ENCODE peak calls at places on chromosomes 13 and 19, in ten cellular contexts. G, I, Z, T, N, U, X, V, F and R are unnamed samples.

GRCh38 chr19:28074773-28075172 is 1138.2 kb downstream of the UQCRFS1 start:
- DNase-seq in V (no peak), T (no peak), Z (no peak), G (no peak), X (no peak), U (no peak), F (no peak), N (no peak), I (no peak), R (no peak)

GRCh38 chr13:40102854-40103253 is 447.4 kb downstream of the COG6 start:
- DNase-seq in V (no peak), T (no peak), Z (peak; percentile 52), X (no peak), U (peak; percentile 90), N (no peak), F (no peak), G (peak; percentile 94), I (no peak), R (peak; percentile 53)

GRCh38 chr19:48117515-48118330 is 7.1 kb upstream of the PLA2G4C start:
- DNase-seq in X (no peak), T (no peak), N (no peak), I (no peak), G (no peak), F (no peak), Z (no peak), U (no peak), V (no peak), R (no peak)

GRCh38 chr19:17605761-17606745 is 50.6 kb downstream of the COLGALT1 start:
- DNase-seq in T (peak; percentile 70), U (peak; percentile 38), Z (peak; percentile 59), G (peak; percentile 65), V (peak; percentile 72), I (peak; percentile 64), N (peak; percentile 44), F (peak; percentile 63), X (peak; percentile 72), R (peak; percentile 70)

GRCh38 chr19:40642062-40642706 is 41.0 kb downstream of the LTBP4 start:
- DNase-seq in T (no peak), I (no peak), X (no peak), Z (no peak), U (no peak), G (no peak), F (no peak), N (no peak), V (no peak), R (no peak)

GRCh38 chr13:33150146-33150545 is 133.9 kb downstream of the KL start:
- DNase-seq in F (peak; percentile 34), Z (no peak), G (peak; percentile 46), U (no peak), X (no peak), T (peak; percentile 18), N (no peak), V (no peak), I (no peak), R (peak; percentile 71)

GRCh38 chr19:23996549-23996948 is 81.9 kb downstream of the ZNF726 start:
- DNase-seq in N (no peak), I (no peak), F (no peak), Z (no peak), G (peak; percentile 19), U (no peak), V (no peak), X (no peak), T (no peak), R (no peak)

GRCh38 chr19:41555752-41556151 is 20.2 kb upstream of the CEACAM21 start:
- DNase-seq in X (no peak), T (no peak), V (no peak), Z (no peak), U (no peak), N (no peak), G (no peak), F (no peak), I (no peak), R (no peak)

GRCh38 chr19:32599736-32600157 is 18.8 kb downstream of the PDCD5 start:
- DNase-seq in G (peak; percentile 76), I (no peak), T (peak; percentile 32), V (peak; percentile 25), Z (no peak), F (peak; percentile 74), U (no peak), X (no peak), N (peak; percentile 18), R (peak; percentile 74)

GRCh38 chr13:112722433-112723250 is 32.8 kb downstream of the ATP11A start:
- DNase-seq in N (peak; percentile 75), Z (peak; percentile 79), I (no peak), U (peak; percentile 41), T (peak; percentile 84), X (no peak), G (peak; percentile 66), F (peak; percentile 87), V (no peak), R (peak; percentile 93)

GRCh38 chr13:45823583-45823982 is 28.0 kb downstream of the SIAH3 start:
- DNase-seq in X (no peak), V (no peak), T (no peak), Z (no peak), F (no peak), G (no peak), N (no peak), I (no peak), U (no peak), R (no peak)

GRCh38 chr13:20988033-20988908 is 73.1 kb downstream of the LATS2 start:
- DNase-seq in G (no peak), U (no peak), N (no peak), X (no peak), Z (no peak), F (no peak), I (no peak), T (no peak), V (no peak), R (no peak)

GRCh38 chr19:45100797-45101196 is 7.8 kb downstream of the PPP1R37 start:
- DNase-seq in U (no peak), I (no peak), Z (no peak), F (peak; percentile 33), V (no peak), N (no peak), X (no peak), G (peak; percentile 47), T (no peak), R (peak; percentile 51)

GRCh38 chr13:74070065-74070464 is 64.1 kb downstream of the KLF12 start:
- DNase-seq in Z (no peak), T (no peak), V (no peak), F (no peak), X (no peak), G (no peak), N (no peak), U (no peak), I (no peak), R (no peak)

GRCh38 chr19:45171211-45171623 is 6.8 kb downstream of the TRAPPC6A start:
- DNase-seq in I (no peak), N (peak; percentile 28), G (no peak), T (no peak), X (no peak), V (no peak), F (no peak), U (no peak), Z (no peak), R (peak; percentile 25)

GRCh38 chr13:66657165-66657895 is 572.8 kb downstream of the PCDH9 start:
- DNase-seq in I (no peak), T (peak; percentile 52), Z (peak; percentile 80), G (peak; percentile 99), N (peak; percentile 38), U (peak; percentile 93), F (peak; percentile 88), V (no peak), X (peak; percentile 25), R (peak; percentile 83)

DNA sequence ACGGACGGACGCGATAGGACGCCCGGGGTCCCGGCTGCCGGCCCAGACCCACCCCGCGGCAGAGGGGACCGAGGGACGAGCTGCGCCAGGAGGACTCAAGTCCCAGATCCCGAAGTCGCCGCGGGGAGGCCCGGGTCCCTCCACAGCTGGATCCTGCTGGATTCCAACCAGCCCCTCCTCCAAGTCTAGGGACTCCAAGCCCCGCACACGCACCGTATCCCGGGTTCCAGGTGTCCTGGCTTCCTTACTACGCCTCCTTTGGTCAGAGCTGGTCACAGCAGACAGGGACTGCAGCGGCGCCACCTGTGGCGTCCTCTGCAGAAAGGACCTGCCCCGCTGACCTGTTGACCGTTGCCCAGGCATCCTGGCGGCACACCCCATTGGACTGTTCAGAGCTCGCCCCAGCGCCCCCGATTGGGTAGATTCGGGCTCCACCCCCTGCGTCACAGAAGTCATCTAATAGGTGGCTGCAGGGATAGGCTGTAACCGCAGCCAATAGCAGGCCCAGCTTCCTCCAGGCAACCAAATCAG is 29.0 kb upstream of the ZNF709 start:
- DNase-seq in G (no peak), V (no peak), I (no peak), U (no peak), F (no peak), T (peak; percentile 37), X (no peak), Z (no peak), N (no peak), R (no peak)
- TF ChIP-seq CTCF in G (no peak), V (no peak), I (no peak), U (no peak), F (no peak), T (peak; percentile 22), X (no peak), Z (no peak), N (no peak), R (no peak)

DNA sequence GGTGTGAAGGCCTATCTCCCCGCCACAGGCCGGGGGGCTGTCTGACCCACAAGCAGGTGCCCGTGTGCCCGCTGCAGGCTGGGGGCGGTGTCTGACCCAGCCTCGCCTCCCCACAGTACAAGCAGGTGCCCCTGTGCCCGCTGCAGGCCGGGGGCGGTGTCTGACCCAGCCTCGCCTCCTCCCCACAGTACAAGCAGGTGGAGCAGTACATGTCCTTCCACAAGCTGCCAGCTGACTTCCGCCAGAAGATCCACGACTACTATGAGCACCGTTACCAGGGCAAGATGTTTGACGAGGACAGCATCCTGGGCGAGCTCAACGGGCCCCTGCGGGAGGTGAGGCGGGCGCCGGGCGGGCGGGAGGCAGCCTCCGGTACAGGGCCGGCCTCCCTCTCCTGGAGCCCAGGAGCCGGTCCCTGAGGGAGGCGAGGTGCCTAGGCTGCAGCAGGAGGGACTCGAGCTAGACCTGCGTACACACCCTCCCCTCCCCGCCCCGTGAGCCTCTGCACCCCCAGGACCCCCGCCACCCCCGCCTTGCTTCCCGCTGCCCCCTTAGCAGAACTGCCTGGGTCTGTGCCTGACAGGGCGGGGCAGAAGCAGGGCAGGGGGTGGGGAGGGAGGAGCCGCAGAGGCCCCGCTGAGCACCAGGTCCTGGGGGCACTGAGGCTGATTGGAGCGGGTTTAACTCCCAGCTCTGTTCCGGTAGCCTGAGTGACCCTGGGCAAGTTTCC is 20.6 kb downstream of the HCN2 start:
- DNase-seq in V (peak; percentile 52), T (no peak), I (no peak), U (no peak), N (no peak), G (no peak), Z (peak; percentile 41), F (no peak), X (no peak), R (no peak)
- H3K4me3 ChIP-seq in V (peak overlapping the region; percentile 21), T (no peak overlapping the region), I (peak overlapping the region; percentile 27), U (no peak overlapping the region), N (peak overlapping the region; percentile 36), G (no peak overlapping the region), Z (peak overlapping the region; percentile 27), F (no peak overlapping the region), X (peak overlapping the region; percentile 9), R (no peak overlapping the region)

GRCh38 chr19:58305065-58305931 is at the start of gene ERVK3-1:
- DNase-seq in G (peak; percentile 96), T (peak; percentile 95), Z (peak; percentile 96), N (peak; percentile 95), V (peak; percentile 95), I (peak; percentile 83), U (peak; percentile 95), F (peak; percentile 97), X (peak; percentile 97), R (peak; percentile 99)
- TF ChIP-seq CTCF in G (no peak), T (peak; percentile 62), Z (peak; percentile 22), N (peak; percentile 27), V (peak; percentile 25), I (no peak), U (no peak), F (peak; percentile 1), X (peak; percentile 37), R (no peak)

GRCh38 chr19:2977686-2978466 is 512 bp downstream of the TLE6 start:
- DNase-seq in X (no peak), G (no peak), V (no peak), Z (no peak), T (peak; percentile 69), N (no peak), U (no peak), I (no peak), F (no peak), R (no peak)
- H3K4me3 ChIP-seq in X (peak overlapping the region; percentile 57), G (peak overlapping the region; percentile 12), V (no peak overlapping the region), Z (peak overlapping the region; percentile 53), T (no peak overlapping the region), N (peak overlapping the region; percentile 58), U (no peak overlapping the region), I (peak overlapping the region; percentile 70), F (no peak overlapping the region), R (peak overlapping the region; percentile 16)